ENCODE peak calls at places on chromosome 13, in nine cellular contexts. B is NCI-H510A, O is brain pericyte, L is GM23338, U is lower lobe of right lung, X is hepatic stellate cell, A is foreskin fibroblast, W is mammary epithelial cell, K is aorta. E is an unnamed sample.

GRCh38 chr13:49436890-49437289 is 7.0 kb downstream of the CAB39L start:
- DNase-seq in W (peak; percentile 29), O (no peak), B (no peak), K (peak; percentile 76), U (no peak), L (no peak), X (peak; percentile 17), A (peak; percentile 69), E (no peak)

GRCh38 chr13:43389573-43389972 is 366.2 kb downstream of the DNAJC15 start:
- DNase-seq in O (no peak), A (peak; percentile 66), K (no peak), L (no peak), B (no peak), U (no peak), X (no peak), W (no peak), E (no peak)

GRCh38 chr13:98994896-98995295 is 17.0 kb upstream of the DOCK9 start:
- DNase-seq in B (no peak), K (no peak), X (no peak), A (no peak), W (no peak), L (no peak), U (no peak), O (no peak), E (no peak)

GRCh38 chr13:44710576-44710975 is 134.4 kb upstream of the TSC22D1 start:
- DNase-seq in A (peak; percentile 94), K (no peak), U (no peak), B (no peak), L (no peak), O (no peak), W (peak; percentile 91), X (peak; percentile 64), E (no peak)

GRCh38 chr13:30607908-30608307 is 9.8 kb upstream of the USPL1 start:
- DNase-seq in K (no peak), X (no peak), O (no peak), U (no peak), A (no peak), L (no peak), W (peak; percentile 38), B (peak; percentile 67), E (no peak)

GRCh38 chr13:50993908-50994307 is 84.3 kb downstream of the RNASEH2B start:
- DNase-seq in U (no peak), K (no peak), W (no peak), A (peak; percentile 49), O (no peak), B (no peak), L (no peak), X (no peak), E (peak; percentile 24)

GRCh38 chr13:20769834-20770233 is 3.9 kb downstream of the EEF1AKMT1 start:
- DNase-seq in B (no peak), L (no peak), O (no peak), A (no peak), X (no peak), K (no peak), U (no peak), W (no peak), E (no peak)

GRCh38 chr13:108962652-108963051 is 333.2 kb downstream of the MYO16 start:
- DNase-seq in K (no peak), L (no peak), O (no peak), X (no peak), B (no peak), W (no peak), U (no peak), A (no peak), E (no peak)

GRCh38 chr13:113657851-113658741 is at the start of gene ATP4B:
- DNase-seq in L (no peak), K (peak; percentile 57), O (no peak), A (no peak), X (no peak), W (no peak), B (no peak), U (peak; percentile 35), E (no peak)

GRCh38 chr13:22655106-22655852 is 525.5 kb upstream of the SGCG start:
- DNase-seq in X (no peak), A (no peak), L (no peak), U (no peak), K (no peak), W (no peak), O (no peak), B (no peak), E (no peak)

GRCh38 chr13:87129602-87130300 is 541.4 kb upstream of the SLITRK5 start:
- DNase-seq in K (no peak), U (no peak), X (no peak), B (no peak), L (no peak), O (no peak), A (no peak), W (peak; percentile 52), E (no peak)

GRCh38 chr13:57630661-57631606 is 610 bp upstream of the PCDH17 start:
- DNase-seq in L (peak; percentile 46), B (no peak), O (no peak), W (peak; percentile 23), K (peak; percentile 67), X (no peak), A (peak; percentile 8), U (no peak), E (no peak)

GRCh38 chr13:41137951-41138350 is 5.3 kb upstream of the KBTBD6 start:
- DNase-seq in W (peak; percentile 96), U (no peak), K (no peak), L (no peak), O (no peak), B (no peak), X (peak; percentile 10), A (peak; percentile 74), E (no peak)